ENCODE peak calls at places on chromosomes 13 and 19, in four cellular contexts. O is heart right ventricle, Y is transverse colon, L is astrocyte of the spinal cord. T is an unnamed sample.

GRCh38 chr13:32165791-32166190 is 134.2 kb downstream of the FRY start:
- DNase-seq in Y (no peak), L (no peak), O (peak), T (no peak)

GRCh38 chr19:30202060-30202600 is 170.1 kb upstream of the ZNF536 start:
- DNase-seq in Y (no peak), O (no peak), L (no peak), T (peak)

GRCh38 chr19:13060964-13061927 is 41.4 kb downstream of the LYL1 start:
- DNase-seq in Y (peak), L (peak), O (peak), T (peak)

GRCh38 chr19:2243274-2244121 is 5.6 kb upstream of the AMH start:
- DNase-seq in L (no peak), O (no peak), Y (peak), T (no peak)

GRCh38 chr19:41799444-41800000 is 3.1 kb downstream of the CEACAM3 start:
- DNase-seq in L (no peak), Y (peak), O (no peak), T (no peak)

GRCh38 chr13:73870036-73870741 is 264.0 kb downstream of the KLF12 start:
- DNase-seq in Y (peak), L (peak), O (no peak), T (no peak)

GRCh38 chr13:106373989-106374572 is 161.4 kb downstream of the EFNB2 start:
- DNase-seq in Y (no peak), L (peak), O (no peak), T (peak)

GRCh38 chr13:34993470-34993869 is 51.4 kb downstream of the NBEA start:
- DNase-seq in Y (no peak), L (no peak), O (no peak), T (no peak)

DNA sequence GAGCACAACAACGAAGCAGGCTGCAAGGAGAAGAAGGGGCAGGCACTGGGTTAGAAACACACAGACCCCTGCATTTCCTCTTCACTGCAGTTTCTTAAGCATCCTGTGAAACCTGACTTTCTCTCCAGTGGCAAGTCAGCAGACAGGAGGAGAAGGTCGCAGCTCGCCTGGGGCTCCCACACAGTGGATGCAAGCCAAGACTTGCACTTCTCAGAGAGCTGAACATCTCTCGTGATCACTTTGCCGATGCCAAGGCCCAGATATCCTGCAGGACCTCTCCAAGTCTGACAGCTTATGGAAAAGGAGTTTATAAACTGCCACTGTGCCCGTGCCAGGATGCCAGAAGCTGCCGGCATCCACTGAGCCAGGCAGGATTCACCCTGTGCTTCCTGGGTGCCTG is 18.4 kb downstream of the TMEM272 start:
- DNase-seq in O (peak), Y (peak), L (no peak), T (no peak)
- H3K4me3 ChIP-seq in O (no peak), Y (no peak), L (no peak), T (no peak)

GRCh38 chr13:114108141-114108761 is 24.2 kb downstream of the RASA3 start:
- DNase-seq in O (no peak), Y (peak), L (no peak), T (peak)

GRCh38 chr13:114108894-114109293 is 23.5 kb downstream of the RASA3 start:
- DNase-seq in L (no peak), O (no peak), Y (peak), T (peak)

GRCh38 chr13:114109646-114110045 is 22.8 kb downstream of the RASA3 start:
- DNase-seq in O (no peak), L (no peak), Y (peak), T (peak)

GRCh38 chr13:114111577-114111976 is 20.8 kb downstream of the RASA3 start:
- DNase-seq in O (no peak), Y (peak), L (peak), T (peak)

DNA sequence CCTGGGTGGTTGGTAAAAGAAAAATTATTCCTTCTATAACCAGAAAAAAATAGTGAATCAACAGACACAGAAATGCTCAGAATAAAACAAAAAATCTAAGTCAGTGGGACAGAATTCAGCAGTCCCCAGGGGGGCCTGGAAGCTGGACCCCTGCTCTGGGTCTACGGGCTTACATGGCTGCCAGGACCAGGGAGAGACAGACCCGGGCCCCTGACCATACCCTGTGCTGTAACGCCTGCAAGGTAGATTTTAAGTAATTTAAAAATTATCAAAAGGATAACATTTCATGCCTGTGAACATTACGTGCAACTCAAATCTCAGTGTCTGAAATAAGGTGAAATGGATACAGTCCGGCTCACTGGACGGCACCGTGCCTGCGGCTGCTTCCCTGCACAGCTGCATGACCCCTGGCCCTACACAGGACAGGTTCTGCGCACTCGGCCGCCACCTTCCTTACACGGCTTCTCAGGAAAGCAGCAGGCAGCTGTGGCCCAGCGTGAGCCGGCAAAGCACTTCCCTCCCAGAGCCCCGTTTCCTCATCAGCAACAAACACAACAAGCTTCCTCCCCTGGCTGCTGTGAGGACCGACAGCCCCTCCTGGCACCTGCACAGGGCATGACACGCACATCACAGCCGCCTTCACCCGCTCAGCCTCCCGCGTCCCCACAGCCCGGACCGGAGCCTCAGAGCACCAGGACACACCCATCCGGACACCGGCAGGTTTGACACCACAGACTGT is 22.2 kb downstream of the RASA3 start:
- DNase-seq in Y (peak), L (peak), O (no peak), T (peak)
- TF ChIP-seq CTCF in Y (peak), L (peak), O (no peak), T (peak)

GRCh38 chr19:43462887-43463380 is 2.5 kb downstream of the LYPD3 start:
- DNase-seq in Y (no peak), L (no peak), O (no peak), T (no peak)
- H3K4me3 ChIP-seq in Y (peak), L (peak), O (peak), T (peak)

GRCh38 chr13:69657676-69658075 is 449.9 kb upstream of the ATXN8OS start:
- DNase-seq in L (no peak), Y (no peak), O (no peak), T (no peak)

GRCh38 chr13:69654392-69654791 is 453.2 kb upstream of the ATXN8OS start:
- DNase-seq in O (no peak), L (no peak), Y (no peak), T (no peak)

DNA sequence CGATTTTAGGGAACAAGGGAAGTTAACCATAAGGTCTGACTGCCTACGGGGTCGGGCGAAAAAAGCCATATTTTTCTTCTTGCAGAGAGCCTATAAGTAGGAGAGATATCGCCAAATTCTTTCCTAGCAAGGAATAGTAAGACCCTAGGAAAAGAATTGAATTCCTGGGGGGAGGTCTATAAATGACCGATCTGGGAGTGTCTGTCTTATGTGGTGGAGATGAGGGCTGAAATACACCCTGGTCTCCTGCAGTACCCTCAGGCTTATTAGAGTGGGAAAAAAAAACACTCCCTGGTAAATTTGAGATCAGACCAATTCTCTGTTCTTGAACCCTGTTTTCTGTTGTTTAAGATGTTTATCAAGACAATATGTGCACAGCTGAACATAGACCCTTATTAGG is 447.5 kb upstream of the ATXN8OS start:
- DNase-seq in O (no peak), Y (no peak), L (no peak), T (no peak)
- TF ChIP-seq CTCF in O (no peak), Y (no peak), L (no peak), T (no peak)

GRCh38 chr19:5956323-5956722 is 21.6 kb downstream of the RANBP3 start:
- DNase-seq in O (no peak), Y (no peak), L (no peak), T (no peak)
- H3K4me3 ChIP-seq in O (no peak), Y (no peak), L (no peak), T (no peak)

GRCh38 chr19:45733160-45733810 is at the start of gene MEIOSIN:
- DNase-seq in Y (peak), L (no peak), O (no peak), T (no peak)

GRCh38 chr19:45729774-45730388 is 815 bp downstream of the FBXO46 start:
- DNase-seq in Y (peak), O (no peak), L (no peak), T (peak)

GRCh38 chr19:45730389-45731288 is at the start of gene FBXO46:
- DNase-seq in Y (peak), O (peak), L (peak), T (peak)
- TF ChIP-seq CTCF in Y (no peak), O (no peak), L (peak), T (no peak)

T was measured in endodermal cell.